ENCODE peak calls at places on chromosomes 7 and 10, in eight cellular contexts. A, Q, L, R, J, Y, D and N are unnamed samples.

GRCh38 chr7:46626261-46627037 is 705.4 kb upstream of the IGFBP3 start:
- DNase-seq in A (no peak), Q (no peak), L (no peak), R (no peak), J (no peak), Y (no peak), D (peak), N (no peak)

GRCh38 chr10:121179006-121179405 is 327.8 kb downstream of the WDR11 start:
- DNase-seq in A (no peak), Q (no peak), L (no peak), R (no peak), J (no peak), Y (no peak), D (no peak), N (no peak)

GRCh38 chr7:126529833-126530232 is 722.9 kb downstream of the GRM8 start:
- DNase-seq in A (no peak), Q (no peak), L (no peak), R (no peak), J (no peak), Y (no peak), D (no peak), N (no peak)

GRCh38 chr7:122337011-122337410 is 32.5 kb upstream of the FEZF1 start:
- DNase-seq in A (no peak), Q (no peak), L (no peak), R (no peak), J (no peak), Y (no peak), D (no peak), N (no peak)

GRCh38 chr7:29285451-29285807 is 90.9 kb downstream of the CHN2 start:
- DNase-seq in A (no peak), Q (no peak), L (no peak), R (no peak), J (no peak), Y (no peak), D (peak), N (no peak)

GRCh38 chr7:117673839-117674238 is 194.0 kb downstream of the CFTR start:
- DNase-seq in A (no peak), Q (no peak), L (no peak), R (no peak), J (no peak), Y (no peak), D (no peak), N (no peak)

GRCh38 chr7:70392282-70392681 is 739.7 kb upstream of the GALNT17 start:
- DNase-seq in A (no peak), Q (no peak), L (no peak), R (no peak), J (no peak), Y (no peak), D (no peak), N (no peak)

GRCh38 chr7:31950101-31950755 is 120.0 kb downstream of the PDE1C start:
- DNase-seq in A (no peak), Q (no peak), L (no peak), R (no peak), J (no peak), Y (no peak), D (no peak), N (no peak)

GRCh38 chr10:33897255-33897893 is 562.9 kb upstream of the NRP1 start:
- DNase-seq in A (no peak), Q (no peak), L (no peak), R (no peak), J (no peak), Y (no peak), D (no peak), N (no peak)

GRCh38 chr7:16982640-16983103 is 100.9 kb upstream of the AGR3 start:
- DNase-seq in A (no peak), Q (no peak), L (peak), R (no peak), J (no peak), Y (no peak), D (peak), N (no peak)

GRCh38 chr10:93873427-93874115 is 20.2 kb upstream of the SLC35G1 start:
- DNase-seq in A (no peak), Q (no peak), L (no peak), R (no peak), J (no peak), Y (no peak), D (no peak), N (no peak)

GRCh38 chr10:37975407-37975991 is 948 bp downstream of the ZNF25 start:
- DNase-seq in A (no peak), Q (no peak), L (no peak), R (no peak), J (no peak), Y (no peak), D (peak), N (no peak)

GRCh38 chr7:85154282-85154937 is 32.4 kb downstream of the SEMA3D start:
- DNase-seq in A (no peak), Q (no peak), L (no peak), R (no peak), J (no peak), Y (no peak), D (no peak), N (no peak)